ENCODE peak calls at places on chromosomes 5 and 9, in nine cellular contexts. D, F, J, R, T, L, K, C and X are unnamed samples.

GRCh38 chr9:92406506-92406905 is 2.1 kb upstream of the OGN start:
- DNase-seq in D (peak; percentile 54), F (no peak), J (no peak), R (peak; percentile 14), T (no peak), L (no peak), K (peak; percentile 36), C (no peak), X (peak; percentile 38)

GRCh38 chr9:36925033-36925432 is 109.0 kb downstream of the PAX5 start:
- DNase-seq in D (no peak), F (no peak), J (no peak), R (no peak), T (no peak), L (no peak), K (no peak), C (no peak), X (no peak)

GRCh38 chr9:91117959-91118651 is 243.6 kb downstream of the AUH start:
- DNase-seq in D (no peak), F (no peak), J (peak; percentile 92), R (no peak), T (no peak), L (no peak), K (no peak), C (no peak), X (peak; percentile 83)

GRCh38 chr9:120610975-120611689 is 31.2 kb upstream of the CDK5RAP2 start:
- DNase-seq in D (peak; percentile 5), F (no peak), J (no peak), R (no peak), T (no peak), L (no peak), K (no peak), C (no peak), X (no peak)

GRCh38 chr9:91177661-91178280 is 183.9 kb downstream of the AUH start:
- DNase-seq in D (no peak), F (no peak), J (no peak), R (no peak), T (no peak), L (peak; percentile 36), K (peak; percentile 32), C (no peak), X (peak; percentile 19)

GRCh38 chr5:159515909-159516415 is 185.7 kb upstream of the IL12B start:
- DNase-seq in D (peak; percentile 79), F (peak; percentile 34), J (no peak), R (peak; percentile 45), T (peak; percentile 39), L (peak; percentile 81), K (peak; percentile 74), C (peak; percentile 79), X (peak; percentile 52)

GRCh38 chr5:145347026-145347616 is 488.0 kb downstream of the PRELID2 start:
- DNase-seq in D (peak; percentile 10), F (no peak), J (no peak), R (no peak), T (no peak), L (peak; percentile 61), K (no peak), C (peak; percentile 43), X (no peak)

GRCh38 chr9:78669591-78669990 is 372.7 kb downstream of the PSAT1 start:
- DNase-seq in D (no peak), F (no peak), J (no peak), R (no peak), T (no peak), L (peak; percentile 23), K (no peak), C (no peak), X (no peak)

GRCh38 chr9:77011973-77012817 is 7.3 kb upstream of the FOXB2 start:
- DNase-seq in D (peak; percentile 56), F (no peak), J (no peak), R (peak; percentile 41), T (peak; percentile 32), L (peak; percentile 18), K (peak; percentile 68), C (peak; percentile 93), X (no peak)

GRCh38 chr5:60700347-60700815 is 415 bp upstream of the DEPDC1B start:
- DNase-seq in D (peak; percentile 17), F (no peak), J (no peak), R (no peak), T (peak; percentile 2), L (no peak), K (no peak), C (no peak), X (no peak)

GRCh38 chr5:40410231-40410861 is 269.4 kb upstream of the PTGER4 start:
- DNase-seq in D (peak; percentile 10), F (no peak), J (no peak), R (peak; percentile 72), T (peak; percentile 72), L (peak; percentile 60), K (no peak), C (no peak), X (peak; percentile 43)

GRCh38 chr9:114803459-114803858 is 2.4 kb downstream of the TNFSF15 start:
- DNase-seq in D (no peak), F (no peak), J (no peak), R (no peak), T (no peak), L (no peak), K (no peak), C (no peak), X (no peak)

GRCh38 chr9:37963936-37964739 is 60.2 kb upstream of the SLC25A51 start:
- DNase-seq in D (no peak), F (no peak), J (peak; percentile 89), R (no peak), T (no peak), L (peak; percentile 87), K (no peak), C (no peak), X (no peak)

GRCh38 chr9:22342489-22343217 is 104.0 kb upstream of the DMRTA1 start:
- DNase-seq in D (no peak), F (no peak), J (no peak), R (no peak), T (no peak), L (peak; percentile 82), K (no peak), C (no peak), X (no peak)

GRCh38 chr9:121367651-121368510 is 2.2 kb downstream of the STOM start:
- DNase-seq in D (no peak), F (no peak), J (no peak), R (no peak), T (no peak), L (no peak), K (no peak), C (no peak), X (no peak)

GRCh38 chr9:91419222-91420191 is 4.1 kb downstream of the NFIL3 start:
- DNase-seq in D (no peak), F (no peak), J (no peak), R (no peak), T (no peak), L (peak; percentile 87), K (no peak), C (no peak), X (peak; percentile 61)

GRCh38 chr5:65811895-65812294 is 89.9 kb downstream of the NLN start:
- DNase-seq in D (no peak), F (no peak), J (no peak), R (no peak), T (no peak), L (no peak), K (no peak), C (no peak), X (peak; percentile 33)

GRCh38 chr5:177419045-177419444 is 7.4 kb upstream of the GRK6 start:
- DNase-seq in D (no peak), F (no peak), J (no peak), R (no peak), T (no peak), L (no peak), K (no peak), C (no peak), X (no peak)

GRCh38 chr5:65356274-65356673 is 125.4 kb downstream of the ADAMTS6 start:
- DNase-seq in D (no peak), F (no peak), J (no peak), R (no peak), T (no peak), L (no peak), K (no peak), C (no peak), X (no peak)

GRCh38 chr5:154603978-154604679 is 126.1 kb upstream of the HAND1 start:
- DNase-seq in D (peak; percentile 17), F (no peak), J (no peak), R (no peak), T (no peak), L (peak; percentile 38), K (no peak), C (no peak), X (peak; percentile 28)

GRCh38 chr5:77168884-77169254 is 41.6 kb upstream of the PDE8B start:
- DNase-seq in D (no peak), F (no peak), J (no peak), R (no peak), T (no peak), L (no peak), K (no peak), C (no peak), X (no peak)

GRCh38 chr9:106798021-106798799 is 64.8 kb upstream of the ZNF462 start:
- DNase-seq in D (no peak), F (no peak), J (no peak), R (no peak), T (no peak), L (no peak), K (no peak), C (no peak), X (no peak)

GRCh38 chr9:21135736-21136135 is 5.9 kb downstream of the IFNW1 start:
- DNase-seq in D (no peak), F (no peak), J (no peak), R (no peak), T (no peak), L (no peak), K (no peak), C (no peak), X (no peak)

GRCh38 chr9:135500071-135500524 is 384 bp upstream of the MRPS2 start:
- DNase-seq in D (no peak), F (no peak), J (no peak), R (no peak), T (no peak), L (no peak), K (no peak), C (no peak), X (no peak)

GRCh38 chr5:141846031-141846430 is 32.2 kb downstream of the PCDH1 start:
- DNase-seq in D (no peak), F (no peak), J (no peak), R (no peak), T (no peak), L (no peak), K (no peak), C (no peak), X (no peak)

GRCh38 chr9:35774907-35775635 is 16.3 kb upstream of the NPR2 start:
- DNase-seq in D (no peak), F (no peak), J (no peak), R (no peak), T (no peak), L (no peak), K (no peak), C (peak; percentile 18), X (no peak)

GRCh38 chr5:118863345-118863744 is 125.0 kb downstream of the DTWD2 start:
- DNase-seq in D (no peak), F (no peak), J (no peak), R (no peak), T (no peak), L (peak; percentile 67), K (no peak), C (no peak), X (no peak)

GRCh38 chr5:67165524-67166459 is 30.8 kb downstream of the CD180 start:
- DNase-seq in D (peak; percentile 90), F (no peak), J (no peak), R (peak; percentile 75), T (peak; percentile 69), L (no peak), K (peak; percentile 81), C (peak; percentile 78), X (peak; percentile 88)

GRCh38 chr5:151313357-151313756 is 9.8 kb upstream of the SLC36A3 start:
- DNase-seq in D (no peak), F (no peak), J (no peak), R (no peak), T (no peak), L (no peak), K (no peak), C (no peak), X (no peak)

GRCh38 chr9:8297047-8297446 is 497.5 kb upstream of the DMAC1 start:
- DNase-seq in D (no peak), F (no peak), J (no peak), R (no peak), T (no peak), L (no peak), K (no peak), C (no peak), X (peak; percentile 41)

GRCh38 chr5:179257190-179257741 is 88.0 kb downstream of the ADAMTS2 start:
- DNase-seq in D (no peak), F (no peak), J (peak; percentile 85), R (no peak), T (no peak), L (no peak), K (peak; percentile 27), C (no peak), X (no peak)